ENCODE peak calls at places on chromosomes 6 and 20, in seven cellular contexts. L is dorsolateral prefrontal cortex, J is IMR-90, B is brain microvascular endothelial cell, U is HCT116, D is thoracic aorta, W is hepatocyte. P is an unnamed sample.

GRCh38 chr6:11675610-11676009 is 103.0 kb downstream of the ADTRP start:
- DNase-seq in L (no peak), J (no peak), B (no peak), U (no peak), D (no peak), W (peak; percentile 45), P (no peak)

GRCh38 chr6:151551223-151551857 is 57.5 kb downstream of the CCDC170 start:
- DNase-seq in L (no peak), J (no peak), B (no peak), U (no peak), D (no peak), W (no peak), P (no peak)

GRCh38 chr20:32577023-32577422 is 8.1 kb downstream of the NOL4L start:
- DNase-seq in L (no peak), J (no peak), B (no peak), U (no peak), D (no peak), W (no peak), P (no peak)

GRCh38 chr6:75802366-75802765 is 53.3 kb downstream of the MYO6 start:
- DNase-seq in L (no peak), J (peak; percentile 10), B (peak; percentile 52), U (peak; percentile 2), D (no peak), W (no peak), P (no peak)

GRCh38 chr6:136969433-136969832 is 47.3 kb downstream of the SLC35D3 start:
- DNase-seq in L (no peak), J (no peak), B (no peak), U (no peak), D (no peak), W (peak; percentile 53), P (no peak)

GRCh38 chr6:134420638-134421181 is 102.8 kb upstream of the SGK1 start:
- DNase-seq in L (no peak), J (peak; percentile 90), B (peak; percentile 78), U (no peak), D (no peak), W (no peak), P (no peak)

GRCh38 chr6:125008261-125008671 is 46.0 kb downstream of the RNF217 start:
- DNase-seq in L (no peak), J (no peak), B (peak; percentile 49), U (no peak), D (no peak), W (no peak), P (no peak)

GRCh38 chr6:14276667-14277404 is 159.3 kb downstream of the CD83 start:
- DNase-seq in L (no peak), J (peak; percentile 63), B (peak; percentile 39), U (no peak), D (no peak), W (no peak), P (no peak)

GRCh38 chr6:31829633-31830492 is 2.3 kb downstream of the HSPA1B start:
- DNase-seq in L (no peak), J (peak; percentile 56), B (no peak), U (no peak), D (no peak), W (peak; percentile 46), P (peak; percentile 16)

GRCh38 chr20:1299522-1299921 is 29.4 kb downstream of the SDCBP2 start:
- DNase-seq in L (no peak), J (no peak), B (no peak), U (peak; percentile 37), D (no peak), W (no peak), P (no peak)

GRCh38 chr6:39892490-39893129 is 41.7 kb downstream of the MOCS1 start:
- DNase-seq in L (peak; percentile 75), J (peak; percentile 69), B (peak; percentile 74), U (peak; percentile 6), D (peak; percentile 18), W (peak; percentile 81), P (peak; percentile 23)

GRCh38 chr6:24646771-24647170 is 780 bp upstream of the KIAA0319 start:
- DNase-seq in L (no peak), J (peak; percentile 12), B (peak; percentile 9), U (no peak), D (no peak), W (peak; percentile 60), P (no peak)

GRCh38 chr6:34964564-34964963 is 75.5 kb downstream of the ANKS1A start:
- DNase-seq in L (no peak), J (no peak), B (no peak), U (no peak), D (no peak), W (no peak), P (no peak)

DNA sequence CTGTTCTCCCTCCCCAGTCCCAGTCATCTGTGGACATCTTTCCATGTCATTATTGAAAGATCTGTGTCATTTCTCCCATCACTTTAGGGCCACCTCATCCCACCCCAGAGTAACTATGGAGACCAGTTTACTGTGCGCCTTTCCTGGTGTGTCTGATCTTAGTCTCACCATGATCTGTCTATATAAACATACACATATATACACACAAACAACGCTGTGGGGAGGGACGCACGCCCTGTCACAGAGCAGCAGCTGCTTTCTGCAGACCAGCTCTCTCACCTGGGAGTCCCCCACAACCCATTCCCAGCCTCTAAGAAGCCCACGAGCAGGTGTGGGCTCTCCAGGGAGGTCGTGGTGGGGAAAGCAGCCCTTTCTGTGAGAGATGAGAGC is 68.1 kb upstream of the TOX2 start:
- DNase-seq in L (no peak), J (no peak), B (no peak), U (no peak), D (no peak), W (no peak), P (no peak)
- H3K27ac ChIP-seq in L (no peak overlapping the region), J (no peak overlapping the region), B (no peak overlapping the region), U (no peak overlapping the region), D (no peak overlapping the region), W (no peak overlapping the region), P (no peak overlapping the region)

GRCh38 chr6:83220121-83220520 is 27.0 kb downstream of the RWDD2A start:
- DNase-seq in L (no peak), J (no peak), B (no peak), U (no peak), D (no peak), W (no peak), P (no peak)

GRCh38 chr6:83216806-83217205 is 23.6 kb downstream of the RWDD2A start:
- DNase-seq in L (no peak), J (peak; percentile 52), B (peak; percentile 25), U (no peak), D (no peak), W (no peak), P (no peak)

GRCh38 chr6:83221302-83221701 is 28.1 kb downstream of the RWDD2A start:
- DNase-seq in L (no peak), J (peak; percentile 64), B (peak; percentile 57), U (no peak), D (no peak), W (no peak), P (no peak)

DNA sequence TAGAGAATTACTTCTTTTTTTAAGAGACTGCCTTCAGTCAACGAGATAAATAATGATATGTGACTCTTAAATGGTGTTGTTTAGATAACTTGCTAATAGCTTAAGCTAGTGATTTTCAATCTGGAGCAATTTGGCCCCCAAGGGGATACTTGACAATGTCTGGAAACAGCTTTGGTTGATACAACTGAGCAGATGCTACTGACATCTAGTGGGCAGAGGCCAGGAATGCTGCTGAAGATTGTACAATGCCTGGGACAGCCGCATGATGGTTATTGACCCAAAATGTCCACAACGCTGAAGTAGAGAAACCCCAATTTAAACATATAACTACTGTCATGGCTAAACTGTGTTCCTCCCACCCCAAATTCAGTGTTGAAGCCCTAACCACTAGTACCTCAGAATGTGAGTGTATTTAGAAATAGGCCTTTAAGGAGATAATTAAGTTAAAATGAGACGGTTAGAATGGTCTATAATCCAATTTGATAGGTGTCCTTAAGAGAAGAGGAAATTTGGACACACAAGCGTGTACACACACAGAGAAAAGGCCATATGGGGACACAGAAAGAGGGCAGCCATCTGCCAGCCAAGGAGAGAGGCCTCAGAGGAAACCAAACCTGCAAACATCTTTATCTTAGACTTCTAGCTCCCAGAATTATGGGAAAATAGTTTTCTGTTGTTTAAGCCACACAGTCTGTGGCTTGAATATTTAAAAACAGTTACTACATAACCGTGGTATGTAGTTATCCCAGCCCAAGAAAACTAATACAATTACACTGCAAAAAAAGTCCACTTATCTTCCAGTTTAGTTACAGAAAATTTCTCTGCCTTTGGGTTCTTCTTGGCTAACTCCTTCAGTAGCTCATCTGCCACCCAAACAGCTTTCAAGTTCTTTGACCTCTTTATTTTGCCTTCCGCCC is 22.2 kb downstream of the RWDD2A start:
- DNase-seq in L (peak; percentile 55), J (peak; percentile 80), B (peak; percentile 84), U (peak; percentile 38), D (no peak), W (peak; percentile 77), P (peak; percentile 53)
- H3K27ac ChIP-seq in L (no peak overlapping the region), J (peak overlapping the region; percentile 62), B (peak overlapping the region; percentile 62), U (no peak overlapping the region), D (peak overlapping the region; percentile 71), W (no peak overlapping the region), P (no peak overlapping the region)

GRCh38 chr6:15824851-15825250 is 162.0 kb upstream of the DTNBP1 start:
- DNase-seq in L (no peak), J (no peak), B (no peak), U (no peak), D (no peak), W (no peak), P (no peak)
- H3K27ac ChIP-seq in L (no peak overlapping the region), J (no peak overlapping the region), B (no peak overlapping the region), U (no peak overlapping the region), D (no peak overlapping the region), W (no peak overlapping the region), P (no peak overlapping the region)

GRCh38 chr6:108623995-108624394 is 63.3 kb downstream of the FOXO3 start:
- DNase-seq in L (no peak), J (no peak), B (no peak), U (no peak), D (no peak), W (no peak), P (no peak)

GRCh38 chr6:108619431-108620197 is 58.9 kb downstream of the FOXO3 start:
- DNase-seq in L (no peak), J (peak; percentile 54), B (no peak), U (no peak), D (no peak), W (no peak), P (no peak)

GRCh38 chr6:108626777-108627176 is 66.1 kb downstream of the FOXO3 start:
- DNase-seq in L (no peak), J (no peak), B (no peak), U (no peak), D (no peak), W (no peak), P (no peak)

GRCh38 chr6:108621117-108621516 is 60.4 kb downstream of the FOXO3 start:
- DNase-seq in L (peak; percentile 57), J (peak; percentile 90), B (peak; percentile 88), U (peak; percentile 23), D (peak; percentile 52), W (no peak), P (no peak)

GRCh38 chr6:108622601-108623335 is 62.1 kb downstream of the FOXO3 start:
- DNase-seq in L (peak; percentile 45), J (peak; percentile 98), B (peak; percentile 90), U (no peak), D (peak; percentile 38), W (peak; percentile 63), P (no peak)
- H3K27ac ChIP-seq in L (peak overlapping the region; percentile 46), J (peak overlapping the region; percentile 78), B (peak overlapping the region; percentile 77), U (no peak overlapping the region), D (peak overlapping the region; percentile 48), W (peak overlapping the region; percentile 74), P (no peak overlapping the region)

P was measured in substantia nigra.